ENCODE peak calls at places on chromosomes 11 and 22, in ten cellular contexts. Q is right lobe of liver; N is IMR-90; E is A673; X is neuronal stem cell; H is testis; W is CD4-positive, CD25-positive, alpha-beta regulatory T cell; T is psoas muscle; C is tibial artery; L is PC-9. K is an unnamed sample.

GRCh38 chr11:134139303-134139872 is 70.5 kb downstream of the JAM3 start:
- DNase-seq in Q (no peak), N (no peak), E (no peak), X (no peak), H (no peak), W (peak; percentile 5), T (no peak), C (no peak), L (no peak), K (no peak)

GRCh38 chr11:46367244-46367915 is 14.1 kb upstream of the MDK start:
- DNase-seq in Q (peak; percentile 72), N (peak; percentile 59), E (peak; percentile 88), X (no peak), H (peak; percentile 77), W (peak; percentile 75), T (peak; percentile 78), C (peak; percentile 76), L (no peak), K (peak; percentile 89)

GRCh38 chr11:126431401-126432064 is 76.0 kb downstream of the ST3GAL4 start:
- DNase-seq in Q (no peak), N (peak; percentile 72), E (no peak), X (no peak), H (peak; percentile 50), W (no peak), T (peak; percentile 83), C (peak; percentile 84), L (peak; percentile 84), K (peak; percentile 83)

GRCh38 chr11:81840375-81840774 is 893.3 kb downstream of the FAM181B start:
- DNase-seq in Q (no peak), N (no peak), E (no peak), X (no peak), H (no peak), W (no peak), T (no peak), C (no peak), L (no peak), K (no peak)

GRCh38 chr11:18723991-18724390 is 2.0 kb downstream of the IGSF22 start:
- DNase-seq in Q (no peak), N (no peak), E (no peak), X (no peak), H (no peak), W (no peak), T (no peak), C (no peak), L (no peak), K (no peak)

GRCh38 chr11:47642099-47642855 is at the start of gene MTCH2:
- DNase-seq in Q (peak; percentile 97), N (peak; percentile 97), E (peak; percentile 100), X (peak; percentile 94), H (peak; percentile 95), W (peak; percentile 96), T (peak; percentile 95), C (peak; percentile 98), L (peak; percentile 86), K (peak; percentile 97)

GRCh38 chr11:67354314-67355022 is 1.1 kb upstream of the POLD4 start:
- DNase-seq in Q (peak; percentile 80), N (peak; percentile 98), E (no peak), X (no peak), H (peak; percentile 75), W (no peak), T (peak; percentile 78), C (peak; percentile 96), L (peak; percentile 97), K (peak; percentile 91)

GRCh38 chr11:60493454-60493853 is 876 bp downstream of the MS4A12 start:
- DNase-seq in Q (no peak), N (no peak), E (no peak), X (no peak), H (no peak), W (no peak), T (no peak), C (no peak), L (no peak), K (no peak)

GRCh38 chr11:124707813-124708212 is 31.9 kb upstream of the NRGN start:
- DNase-seq in Q (no peak), N (no peak), E (no peak), X (no peak), H (no peak), W (no peak), T (no peak), C (no peak), L (peak; percentile 46), K (no peak)

GRCh38 chr11:3615998-3616397 is 25.8 kb downstream of the ART5 start:
- DNase-seq in Q (no peak), N (no peak), E (no peak), X (no peak), H (no peak), W (no peak), T (no peak), C (peak; percentile 55), L (no peak), K (peak; percentile 61)

GRCh38 chr11:8258771-8259170 is 4.9 kb downstream of the LMO1 start:
- DNase-seq in Q (no peak), N (peak; percentile 26), E (no peak), X (no peak), H (no peak), W (no peak), T (no peak), C (peak; percentile 54), L (peak; percentile 66), K (no peak)

GRCh38 chr11:78074756-78075155 is 4.9 kb downstream of the NDUFC2 start:
- DNase-seq in Q (no peak), N (no peak), E (peak; percentile 28), X (no peak), H (no peak), W (no peak), T (no peak), C (no peak), L (no peak), K (no peak)

GRCh38 chr11:109192864-109193263 is 229.1 kb upstream of the C11orf87 start:
- DNase-seq in Q (no peak), N (no peak), E (no peak), X (no peak), H (no peak), W (no peak), T (no peak), C (no peak), L (no peak), K (no peak)

GRCh38 chr22:32127904-32128303 is 31.2 kb downstream of the C22orf42 start:
- DNase-seq in Q (no peak), N (no peak), E (no peak), X (no peak), H (no peak), W (no peak), T (no peak), C (no peak), L (no peak), K (no peak)

GRCh38 chr11:8732276-8732675 is 49.7 kb downstream of the RPL27A start:
- DNase-seq in Q (peak; percentile 27), N (no peak), E (no peak), X (no peak), H (no peak), W (no peak), T (no peak), C (no peak), L (no peak), K (no peak)

GRCh38 chr22:21712751-21713427 is 22.7 kb downstream of the YPEL1 start:
- DNase-seq in Q (peak; percentile 59), N (peak; percentile 78), E (peak; percentile 93), X (no peak), H (peak; percentile 86), W (peak; percentile 54), T (peak; percentile 58), C (peak; percentile 80), L (no peak), K (no peak)

GRCh38 chr11:13110929-13111812 is 102.1 kb downstream of the RASSF10 start:
- DNase-seq in Q (no peak), N (peak; percentile 76), E (no peak), X (no peak), H (no peak), W (no peak), T (no peak), C (no peak), L (peak; percentile 76), K (no peak)

GRCh38 chr11:10581481-10582019 is 13.1 kb upstream of the LYVE1 start:
- DNase-seq in Q (peak; percentile 70), N (peak; percentile 63), E (no peak), X (no peak), H (peak; percentile 28), W (no peak), T (peak; percentile 36), C (peak; percentile 71), L (peak; percentile 85), K (peak; percentile 77)

GRCh38 chr11:114705280-114706024 is 27.1 kb downstream of the NXPE2 start:
- DNase-seq in Q (no peak), N (no peak), E (no peak), X (no peak), H (peak; percentile 31), W (no peak), T (peak; percentile 36), C (peak; percentile 82), L (peak; percentile 24), K (peak; percentile 50)

GRCh38 chr11:62595124-62595523 is 3.8 kb upstream of the TUT1 start:
- DNase-seq in Q (peak; percentile 42), N (no peak), E (no peak), X (no peak), H (no peak), W (no peak), T (no peak), C (no peak), L (no peak), K (peak; percentile 32)
- H3K4me1 ChIP-seq in Q (peaks cover 2% of the 10 kb centered on the region), N (peaks cover 10% of the 10 kb centered on the region), E (peaks cover 32% of the 10 kb centered on the region), X (peaks cover 22% of the 10 kb centered on the region), H (peaks cover 33% of the 10 kb centered on the region), W (peaks cover 62% of the 10 kb centered on the region), T (peaks cover 31% of the 10 kb centered on the region), C (peaks cover 7% of the 10 kb centered on the region), L (peaks cover 34% of the 10 kb centered on the region), K (no peaks in the 10 kb centered on the region)

GRCh38 chr11:66112041-66112491 is 42.0 kb downstream of the PACS1 start:
- DNase-seq in Q (no peak), N (no peak), E (no peak), X (no peak), H (no peak), W (no peak), T (no peak), C (no peak), L (no peak), K (no peak)
- H3K27ac ChIP-seq in Q (no peak overlapping the region), N (peak overlapping the region; percentile 88), E (peak overlapping the region; percentile 62), X (no peak overlapping the region), H (no peak overlapping the region), W (peak overlapping the region; percentile 15), T (no peak overlapping the region), C (no peak overlapping the region), L (peak overlapping the region; percentile 67), K (no peak overlapping the region)

DNA sequence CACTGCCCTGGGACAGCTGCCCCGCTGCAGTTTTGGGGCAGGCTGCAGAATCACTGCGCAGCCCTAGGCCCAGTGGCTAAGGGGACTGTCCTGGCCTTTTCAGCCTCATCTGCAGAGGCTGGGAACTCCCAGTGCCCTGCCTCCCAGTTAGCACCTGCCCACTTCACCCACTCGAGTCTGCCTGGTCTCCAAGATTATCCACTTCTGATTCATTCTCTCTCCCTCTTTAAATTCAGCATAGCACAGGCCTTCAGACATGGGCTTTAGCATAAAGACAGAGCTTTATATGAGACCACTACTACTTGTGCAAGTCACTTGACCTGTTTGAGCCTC is 8.9 kb downstream of the DAGLA start:
- DNase-seq in Q (no peak), N (no peak), E (no peak), X (no peak), H (no peak), W (no peak), T (no peak), C (no peak), L (no peak), K (no peak)
- H3K4me3 ChIP-seq in Q (no peak overlapping the region), N (no peak overlapping the region), E (no peak overlapping the region), X (no peak overlapping the region), H (no peak overlapping the region), W (no peak overlapping the region), T (peak overlapping the region; percentile 49), C (no peak overlapping the region), L (no peak overlapping the region), K (no peak overlapping the region)

GRCh38 chr11:69498614-69499175 is 17.2 kb downstream of the LINC01488 start:
- DNase-seq in Q (peak; percentile 20), N (no peak), E (no peak), X (no peak), H (no peak), W (no peak), T (no peak), C (no peak), L (no peak), K (no peak)
- H3K4me1 ChIP-seq in Q (no peaks in the 10 kb centered on the region), N (peaks cover 12% of the 10 kb centered on the region), E (no peaks in the 10 kb centered on the region), X (peaks cover 8% of the 10 kb centered on the region), H (peaks cover 14% of the 10 kb centered on the region), W (no peaks in the 10 kb centered on the region), T (peaks cover 15% of the 10 kb centered on the region), C (no peaks in the 10 kb centered on the region), L (peaks cover 14% of the 10 kb centered on the region), K (no peaks in the 10 kb centered on the region)

K was measured in aorta.